ENCODE peak calls at places on chromosomes 7 and 10, in eight cellular contexts. B, Z, R, W, F, S, T and K are unnamed samples. For H3K27me3, the result is how much of the 10 kb centered on the place peaks cover.

GRCh38 chr10:43966571-43966965 is 317.9 kb upstream of the ZNF32 start:
- DNase-seq in Z (no peak), R (no peak), W (no peak), S (no peak), F (no peak), T (no peak), B (no peak), K (peak)

GRCh38 chr10:23198940-23199767 is 7.0 kb downstream of the PTF1A start:
- DNase-seq in B (no peak), R (no peak), F (no peak), S (peak), Z (no peak), T (no peak), W (no peak), K (no peak)

GRCh38 chr10:47421057-47421952 is 37.2 kb upstream of the ZNF488 start:
- DNase-seq in R (peak), S (no peak), W (peak), T (no peak), Z (no peak), F (no peak), B (no peak), K (peak)

GRCh38 chr10:60444494-60445064 is 54.9 kb upstream of the ANK3 start:
- DNase-seq in F (no peak), T (no peak), Z (no peak), B (no peak), S (no peak), W (no peak), R (peak), K (no peak)

GRCh38 chr10:21732067-21732772 is 198.2 kb downstream of the MLLT10 start:
- DNase-seq in T (no peak), R (peak), S (peak), W (no peak), B (peak), F (peak), Z (peak), K (peak)

GRCh38 chr7:87003872-87004798 is 55.3 kb downstream of the ELAPOR2 start:
- DNase-seq in T (no peak), F (no peak), S (no peak), Z (no peak), B (no peak), W (no peak), R (no peak), K (no peak)

GRCh38 chr10:1043532-1043995 is 5.4 kb downstream of the IDI1 start:
- DNase-seq in B (peak), R (no peak), W (no peak), Z (no peak), T (peak), S (no peak), F (peak), K (peak)

GRCh38 chr10:35306852-35307251 is 29.5 kb upstream of the CCNY start:
- DNase-seq in Z (no peak), F (no peak), W (peak), S (peak), R (peak), B (no peak), T (peak), K (no peak)

GRCh38 chr7:65438593-65438992 is 64.9 kb downstream of the ZNF92 start:
- DNase-seq in T (no peak), S (no peak), F (no peak), R (peak), Z (no peak), W (peak), B (no peak), K (no peak)

DNA sequence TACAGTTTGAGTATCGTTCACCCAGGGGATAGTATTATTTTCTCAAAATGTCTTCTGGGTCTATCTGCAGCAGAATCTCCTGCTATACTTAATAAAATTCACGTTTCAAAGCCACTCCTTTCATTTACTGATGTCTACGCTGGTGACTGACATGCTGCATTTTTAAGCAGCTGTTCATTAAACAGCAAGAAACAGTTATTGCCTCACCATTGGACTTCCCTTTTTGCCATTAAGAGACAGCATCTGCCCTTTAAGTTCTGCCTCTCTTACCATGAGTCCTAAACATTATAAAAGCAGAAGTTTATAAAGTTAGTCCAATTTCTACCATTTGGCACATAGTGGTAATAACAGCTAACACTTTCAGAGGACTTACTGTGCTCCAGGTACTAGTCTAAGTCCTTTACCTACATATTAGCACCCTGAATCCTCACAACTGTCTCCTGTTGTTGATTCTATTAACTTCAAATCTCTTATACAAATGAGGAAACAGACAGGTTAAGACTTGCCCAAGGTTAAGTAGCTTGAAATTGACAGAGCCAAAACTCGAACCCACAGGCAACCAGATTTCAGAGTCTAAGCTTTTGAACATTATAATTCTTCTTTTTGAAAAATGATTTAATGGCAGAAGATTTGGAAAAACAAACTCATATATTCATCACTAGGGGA is 169.5 kb downstream of the SNX13 start:
- DNase-seq in B (no peak), T (no peak), F (no peak), S (no peak), W (no peak), R (no peak), Z (no peak), K (no peak)
- H3K4me3 ChIP-seq in B (no peak), T (no peak), F (no peak), S (no peak), W (no peak), R (no peak), Z (no peak), K (no peak)

GRCh38 chr7:1706381-1706720 is 36.3 kb downstream of the ELFN1 start:
- DNase-seq in F (no peak), T (no peak), W (no peak), R (no peak), B (no peak), S (peak), Z (no peak), K (peak)

GRCh38 chr7:1708640-1709249 is 38.7 kb downstream of the ELFN1 start:
- DNase-seq in S (no peak), B (no peak), W (no peak), T (peak), Z (no peak), F (peak), R (no peak), K (peak)

GRCh38 chr7:1709281-1709680 is 39.2 kb downstream of the ELFN1 start:
- DNase-seq in R (no peak), B (no peak), S (no peak), T (no peak), W (no peak), F (no peak), Z (no peak), K (peak)

GRCh38 chr7:1706721-1707613 is 36.9 kb downstream of the ELFN1 start:
- DNase-seq in W (no peak), R (no peak), Z (no peak), B (no peak), T (peak), F (peak), S (peak), K (peak)

DNA sequence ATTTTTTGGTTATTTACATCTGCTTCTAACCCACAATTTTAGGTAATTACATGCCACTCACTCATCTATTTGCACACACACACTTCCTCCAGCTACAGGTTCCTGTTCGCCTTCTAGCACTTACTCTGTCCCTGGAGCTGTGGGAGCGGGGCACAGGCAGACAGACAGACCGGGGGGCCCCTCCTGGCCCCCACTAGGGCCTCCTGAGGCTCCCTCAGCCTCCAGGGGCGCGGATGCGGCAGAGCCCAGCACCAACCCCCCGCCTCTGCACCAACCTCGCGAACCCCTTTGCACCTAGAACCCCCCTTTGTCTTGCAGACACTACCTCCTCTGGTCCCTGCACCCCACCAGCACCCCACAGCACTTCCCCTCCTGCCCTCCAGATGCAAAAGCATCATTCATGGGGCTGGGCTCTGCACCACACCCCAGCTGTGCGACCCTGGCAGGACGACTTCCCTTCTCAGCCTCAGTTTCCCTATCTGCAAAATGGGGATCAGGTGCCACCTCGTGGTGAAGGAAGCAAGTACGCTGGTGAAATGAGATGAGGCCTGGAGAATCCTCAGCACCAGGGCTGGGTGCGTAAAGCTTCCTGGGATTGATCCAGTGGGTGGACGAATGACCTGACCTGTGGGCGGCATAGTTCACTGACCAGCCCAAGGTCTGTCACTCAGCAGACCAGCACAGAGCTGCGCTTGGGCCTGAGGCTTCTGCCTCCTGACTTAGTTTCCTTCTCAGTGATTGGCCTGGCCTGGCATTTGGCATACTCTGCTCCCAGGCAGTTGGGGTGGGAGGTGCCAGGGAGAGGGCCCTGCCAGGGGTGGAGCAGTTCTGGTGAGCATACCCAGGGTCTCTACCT is 37.9 kb downstream of the ELFN1 start:
- DNase-seq in F (peak), Z (no peak), S (no peak), B (no peak), T (peak), R (no peak), W (no peak), K (peak)
- TF ChIP-seq CTCF in F (peak), Z (no peak), S (no peak), B (no peak), T (no peak), R (peak), W (peak), K (no peak)

DNA sequence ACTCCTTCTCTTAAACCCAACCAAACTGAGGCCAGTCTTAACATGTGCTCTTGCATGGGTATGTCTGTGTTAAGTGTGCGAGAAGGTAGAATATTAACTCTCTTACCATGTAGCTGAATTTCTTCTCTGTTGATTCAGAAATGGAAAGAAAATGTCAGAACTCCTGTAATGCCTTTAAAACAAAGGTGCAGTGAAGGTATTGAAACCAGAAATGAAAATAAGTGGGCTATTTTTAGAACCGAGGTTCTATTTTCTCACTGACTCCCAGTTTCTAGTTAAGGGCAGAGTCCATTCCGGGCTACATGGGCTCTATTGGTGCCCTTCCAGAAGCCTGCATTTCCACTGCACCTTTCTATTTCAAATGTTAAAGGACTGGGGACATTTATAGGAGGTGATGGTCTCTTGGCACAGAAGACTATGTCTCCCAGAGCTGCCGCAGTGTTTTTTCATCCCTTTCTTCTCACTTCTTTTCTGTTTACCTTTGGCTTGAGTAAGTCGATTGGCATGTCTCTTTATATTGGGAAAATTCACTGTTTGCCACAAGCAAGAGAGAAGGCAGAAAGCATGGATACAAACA is 174.9 kb downstream of the LRMDA start:
- DNase-seq in Z (no peak), R (peak), W (no peak), S (no peak), B (no peak), F (peak), T (no peak), K (no peak)
- H3K27me3 ChIP-seq in Z (under half), R (under half), W (under half), S (under half), B (under half), F (under half), T (under half), K (under half)

GRCh38 chr10:62374862-62375710 is 917 bp downstream of the ZNF365 start:
- DNase-seq in W (peak), Z (no peak), F (no peak), T (no peak), S (no peak), B (no peak), R (peak), K (no peak)
- H3K4me3 ChIP-seq in W (peak), Z (peak), F (no peak), T (peak), S (no peak), B (peak), R (peak), K (peak)

GRCh38 chr10:93410697-93411348 is 71.3 kb downstream of the MYOF start:
- DNase-seq in T (no peak), W (no peak), R (no peak), F (no peak), S (no peak), B (no peak), Z (no peak), K (no peak)
- TF ChIP-seq CTCF in T (no peak), W (no peak), R (no peak), F (no peak), S (no peak), B (no peak), Z (no peak), K (no peak)